ENCODE peak calls at places on chromosome 15, in four cellular contexts. H is H1, M is K562, F is HepG2. N is an unnamed sample.

GRCh38 chr15:61857169-61857829 is 202.9 kb downstream of the VPS13C start:
- DNase-seq in H (no peak), M (no peak), F (no peak), N (no peak)

GRCh38 chr15:76912430-76912829 is 7.3 kb upstream of the SCAPER start:
- DNase-seq in H (no peak), M (no peak), F (no peak), N (no peak)

GRCh38 chr15:45376967-45377629 is 1.2 kb downstream of the GATM start:
- DNase-seq in H (no peak), M (no peak), F (no peak), N (no peak)

GRCh38 chr15:96093063-96093462 is 237.4 kb upstream of the NR2F2 start:
- DNase-seq in H (no peak), M (no peak), F (no peak), N (no peak)

GRCh38 chr15:76576526-76577279 is 240.1 kb downstream of the ISL2 start:
- DNase-seq in H (no peak), M (no peak), F (peak; percentile 75), N (peak; percentile 21)

GRCh38 chr15:33298631-33299030 is 12.1 kb upstream of the RYR3 start:
- DNase-seq in H (no peak), M (no peak), F (no peak), N (no peak)

GRCh38 chr15:70853270-70853854 is 595 bp downstream of the LARP6 start:
- DNase-seq in H (peak; percentile 46), M (no peak), F (no peak), N (no peak)

GRCh38 chr15:69410290-69410874 is 3.8 kb upstream of the KIF23 start:
- DNase-seq in H (no peak), M (no peak), F (peak; percentile 11), N (no peak)

GRCh38 chr15:81298606-81299005 is 25.3 kb downstream of the STARD5 start:
- DNase-seq in H (no peak), M (no peak), F (no peak), N (no peak)

GRCh38 chr15:75202251-75203016 is 752 bp downstream of the C15orf39 start:
- DNase-seq in H (no peak), M (peak; percentile 76), F (peak; percentile 38), N (no peak)

GRCh38 chr15:92631721-92632120 is 23.9 kb downstream of the FAM174B start:
- DNase-seq in H (no peak), M (peak; percentile 44), F (no peak), N (no peak)

GRCh38 chr15:42608110-42608531 is 32.7 kb downstream of the STARD9 start:
- DNase-seq in H (no peak), M (no peak), F (no peak), N (peak; percentile 71)

GRCh38 chr15:76185716-76186115 is 125.6 kb downstream of the ETFA start:
- DNase-seq in H (peak; percentile 54), M (peak; percentile 76), F (peak; percentile 72), N (no peak)

GRCh38 chr15:74843891-74844299 is 939 bp upstream of the ULK3 start:
- DNase-seq in H (no peak), M (peak; percentile 48), F (no peak), N (no peak)

GRCh38 chr15:89728254-89728653 is 22.8 kb downstream of the MESP1 start:
- DNase-seq in H (no peak), M (no peak), F (no peak), N (no peak)

GRCh38 chr15:98954411-98954810 is 53.2 kb downstream of the PGPEP1L start:
- DNase-seq in H (no peak), M (no peak), F (no peak), N (peak; percentile 24)

GRCh38 chr15:68196445-68197169 is 8.5 kb downstream of the CALML4 start:
- DNase-seq in H (no peak), M (no peak), F (no peak), N (no peak)

GRCh38 chr15:51368751-51369450 is 27.4 kb downstream of the GLDN start:
- DNase-seq in H (no peak), M (no peak), F (peak; percentile 42), N (no peak)

GRCh38 chr15:75830910-75831805 is 12.1 kb upstream of the UBE2Q2 start:
- DNase-seq in H (no peak), M (peak; percentile 87), F (no peak), N (no peak)

GRCh38 chr15:62068787-62069170 is 2.0 kb downstream of the C2CD4A start:
- DNase-seq in H (no peak), M (no peak), F (no peak), N (no peak)

GRCh38 chr15:29857196-29857595 is 34.9 kb upstream of the TJP1 start:
- DNase-seq in H (no peak), M (no peak), F (no peak), N (no peak)

GRCh38 chr15:60471314-60471713 is 7.6 kb downstream of the ICE2 start:
- DNase-seq in H (no peak), M (no peak), F (no peak), N (no peak)

GRCh38 chr15:54102704-54103103 is 124.5 kb downstream of the UNC13C start:
- DNase-seq in H (no peak), M (no peak), F (no peak), N (no peak)

GRCh38 chr15:61049934-61050333 is 179.2 kb downstream of the RORA start:
- DNase-seq in H (no peak), M (no peak), F (peak; percentile 24), N (peak; percentile 17)

GRCh38 chr15:74545776-74546656 is 5.0 kb downstream of the ARID3B start:
- DNase-seq in H (no peak), M (peak; percentile 95), F (peak; percentile 93), N (peak; percentile 77)

GRCh38 chr15:73571346-73571745 is 61.8 kb downstream of the NPTN start:
- DNase-seq in H (no peak), M (no peak), F (peak; percentile 8), N (no peak)

GRCh38 chr15:69509131-69509530 is 56.5 kb downstream of the RPLP1 start:
- DNase-seq in H (no peak), M (no peak), F (no peak), N (no peak)

GRCh38 chr15:47987908-47988532 is 132.8 kb upstream of the SLC24A5 start:
- DNase-seq in H (no peak), M (no peak), F (peak; percentile 35), N (peak; percentile 38)

GRCh38 chr15:77942611-77943211 is 134.8 kb downstream of the TBC1D2B start:
- DNase-seq in H (no peak), M (no peak), F (peak; percentile 73), N (no peak)
- TF ChIP-seq CBX5 in H (no peak), M (no peak), F (peak; percentile 18), N (no peak)

GRCh38 chr15:57591822-57592367 is at the start of gene MYZAP:
- DNase-seq in H (no peak), M (peak; percentile 80), F (no peak), N (no peak)
- TF ChIP-seq SP1 in H (no peak), M (no peak), F (no peak), N (no peak)

DNA sequence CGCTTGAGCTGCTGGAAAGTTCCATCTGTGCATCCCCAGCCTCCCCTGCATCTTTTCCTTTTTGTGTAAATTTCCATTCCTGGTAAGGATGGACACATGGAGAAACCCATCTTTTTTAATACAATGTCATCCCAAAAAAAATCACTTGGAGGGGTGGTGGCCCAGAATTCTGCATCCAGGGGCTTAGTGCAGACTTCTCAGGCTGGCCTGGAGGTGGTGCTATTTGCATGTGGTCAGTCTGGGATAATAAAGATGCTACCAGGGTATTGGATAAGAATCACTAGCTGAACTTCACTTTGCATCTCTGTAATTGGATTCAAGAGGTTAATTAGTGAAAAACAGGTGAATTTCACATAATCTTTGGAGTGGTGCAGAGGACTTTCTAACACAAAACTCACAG is 1.8 kb upstream of the ZSCAN2 start:
- DNase-seq in H (no peak), M (peak; percentile 81), F (peak; percentile 65), N (no peak)
- TF ChIP-seq CBX5 in H (no peak), M (no peak), F (no peak), N (no peak)

GRCh38 chr15:79294075-79294474 is 11.6 kb downstream of the ANKRD34C start:
- DNase-seq in H (no peak), M (no peak), F (no peak), N (no peak)

GRCh38 chr15:79296583-79296982 is 14.1 kb downstream of the ANKRD34C start:
- DNase-seq in H (no peak), M (no peak), F (no peak), N (no peak)

GRCh38 chr15:79292011-79292410 is 9.5 kb downstream of the ANKRD34C start:
- DNase-seq in H (no peak), M (no peak), F (no peak), N (no peak)

GRCh38 chr15:79290642-79291275 is 8.2 kb downstream of the ANKRD34C start:
- DNase-seq in H (no peak), M (no peak), F (no peak), N (no peak)
- TF ChIP-seq SP1 in H (no peak), M (no peak), F (no peak), N (no peak)

N was measured in GM12878.